ENCODE peak calls at places on chromosomes 11 and 22, in four cellular contexts. K, V, T and Z are unnamed samples.

GRCh38 chr11:88631497-88631896 is 294.0 kb upstream of the CTSC start:
- DNase-seq in K (no peak), V (no peak), T (no peak), Z (no peak)

GRCh38 chr11:35418847-35419712 is at the start of gene SLC1A2:
- DNase-seq in K (peak), V (no peak), T (no peak), Z (peak)

GRCh38 chr22:42388130-42388797 is 43.9 kb downstream of the NFAM1 start:
- DNase-seq in K (no peak), V (no peak), T (no peak), Z (peak)

GRCh38 chr11:64722141-64723050 is 601 bp downstream of the NRXN2 start:
- DNase-seq in K (no peak), V (no peak), T (no peak), Z (no peak)

GRCh38 chr11:36594316-36594989 is at the start of gene IFTAP:
- DNase-seq in K (peak), V (peak), T (peak), Z (peak)

GRCh38 chr11:57798905-57799559 is 37.4 kb downstream of the CTNND1 start:
- DNase-seq in K (peak), V (no peak), T (no peak), Z (no peak)

GRCh38 chr11:134474070-134474860 is 62.2 kb upstream of the B3GAT1 start:
- DNase-seq in K (no peak), V (no peak), T (no peak), Z (no peak)

GRCh38 chr11:132346558-132347148 is 976.2 kb downstream of the NTM start:
- DNase-seq in K (no peak), V (no peak), T (no peak), Z (no peak)

GRCh38 chr22:49324527-49325491 is 502.9 kb downstream of the BRD1 start:
- DNase-seq in K (no peak), V (no peak), T (no peak), Z (no peak)

GRCh38 chr22:48449466-48450187 is 1378.0 kb downstream of the BRD1 start:
- DNase-seq in K (no peak), V (no peak), T (no peak), Z (no peak)

GRCh38 chr11:70526116-70527045 is 128.1 kb downstream of the CTTN start:
- DNase-seq in K (no peak), V (no peak), T (no peak), Z (no peak)

GRCh38 chr11:57315491-57315890 is 9.3 kb downstream of the TNKS1BP1 start:
- DNase-seq in K (no peak), V (no peak), T (no peak), Z (no peak)

GRCh38 chr11:121321614-121322243 is 29.2 kb downstream of the SC5D start:
- DNase-seq in K (no peak), V (no peak), T (no peak), Z (peak)

GRCh38 chr11:63622318-63622717 is 8.1 kb upstream of the PLAAT3 start:
- DNase-seq in K (no peak), V (no peak), T (no peak), Z (no peak)

GRCh38 chr11:117179048-117179999 is 781 bp downstream of the SIDT2 start:
- DNase-seq in K (no peak), V (no peak), T (no peak), Z (no peak)

GRCh38 chr11:44566952-44567875 is 1.8 kb downstream of the CD82 start:
- DNase-seq in K (no peak), V (no peak), T (no peak), Z (no peak)

GRCh38 chr11:74123008-74123448 is 47.8 kb downstream of the C2CD3 start:
- DNase-seq in K (no peak), V (no peak), T (no peak), Z (no peak)

GRCh38 chr11:2530855-2531200 is 86.0 kb downstream of the KCNQ1 start:
- DNase-seq in K (no peak), V (no peak), T (no peak), Z (no peak)

GRCh38 chr11:69962152-69962551 is 116.0 kb upstream of the ANO1 start:
- DNase-seq in K (no peak), V (no peak), T (no peak), Z (no peak)

GRCh38 chr11:43992834-43993637 is 50.6 kb downstream of the C11orf96 start:
- DNase-seq in K (peak), V (no peak), T (no peak), Z (no peak)

GRCh38 chr22:46390652-46391301 is 55.3 kb downstream of the TRMU start:
- DNase-seq in K (no peak), V (no peak), T (no peak), Z (no peak)

GRCh38 chr11:33617672-33618362 is 82.8 kb downstream of the C11orf91 start:
- DNase-seq in K (no peak), V (no peak), T (no peak), Z (no peak)

GRCh38 chr11:102007567-102008437 is 39.4 kb upstream of the CFAP300 start:
- DNase-seq in K (no peak), V (peak), T (no peak), Z (no peak)

GRCh38 chr11:35792148-35792845 is 129.7 kb downstream of the TRIM44 start:
- DNase-seq in K (no peak), V (no peak), T (no peak), Z (no peak)

GRCh38 chr11:128552783-128553661 is 34.3 kb downstream of the ETS1 start:
- DNase-seq in K (no peak), V (no peak), T (no peak), Z (peak)

GRCh38 chr11:16945671-16946469 is 68.3 kb downstream of the PLEKHA7 start:
- DNase-seq in K (no peak), V (peak), T (no peak), Z (peak)

GRCh38 chr11:3905080-3905953 is 49.9 kb downstream of the STIM1 start:
- DNase-seq in K (no peak), V (peak), T (no peak), Z (no peak)

GRCh38 chr11:71936825-71937224 is 8.0 kb downstream of the RNF121 start:
- DNase-seq in K (no peak), V (no peak), T (no peak), Z (no peak)

GRCh38 chr11:75946531-75947530 is 131.8 kb downstream of the UVRAG start:
- DNase-seq in K (no peak), V (no peak), T (no peak), Z (no peak)

GRCh38 chr22:37193629-37194191 is 5.7 kb upstream of the C1QTNF6 start:
- DNase-seq in K (peak), V (no peak), T (no peak), Z (no peak)